ENCODE peak calls at places on chromosomes 16 and 17, in four cellular contexts. V is CD8-positive, alpha-beta memory T cell; H is thoracic aorta; F is thyroid gland. W is an unnamed sample.

GRCh38 chr17:30483159-30483558 is 6.0 kb downstream of the GOSR1 start:
- DNase-seq in V (no peak), F (no peak), H (no peak), W (no peak)

GRCh38 chr16:67528870-67529638 is 425 bp downstream of the RIPOR1 start:
- DNase-seq in F (peak), V (no peak), H (no peak), W (peak)

GRCh38 chr17:29141484-29141835 is 38.7 kb downstream of the MYO18A start:
- DNase-seq in F (no peak), H (no peak), V (no peak), W (no peak)

GRCh38 chr17:50424246-50425000 is 1.6 kb upstream of the ACSF2 start:
- DNase-seq in H (no peak), V (no peak), F (no peak), W (no peak)

GRCh38 chr17:64778367-64779290 is 116.5 kb upstream of the SMURF2 start:
- DNase-seq in V (peak), F (peak), H (no peak), W (peak)

GRCh38 chr16:17166095-17166494 is 304.7 kb downstream of the XYLT1 start:
- DNase-seq in H (no peak), V (no peak), F (no peak), W (no peak)

GRCh38 chr16:3672571-3673041 is 18.1 kb downstream of the DNASE1 start:
- DNase-seq in F (no peak), V (no peak), H (no peak), W (no peak)

GRCh38 chr17:75899767-75900468 is 3.2 kb upstream of the TRIM65 start:
- DNase-seq in H (no peak), V (no peak), F (no peak), W (no peak)

GRCh38 chr16:69240336-69240735 is 53.4 kb downstream of the SNTB2 start:
- DNase-seq in H (no peak), F (no peak), V (no peak), W (no peak)

GRCh38 chr16:25006504-25007055 is 8.6 kb downstream of the ARHGAP17 start:
- DNase-seq in F (no peak), V (no peak), H (no peak), W (no peak)

GRCh38 chr17:17935321-17936271 is 36.6 kb downstream of the TOM1L2 start:
- DNase-seq in H (no peak), V (no peak), F (no peak), W (peak)

GRCh38 chr16:68344252-68344651 is 33.4 kb downstream of the PRMT7 start:
- DNase-seq in V (no peak), H (no peak), F (no peak), W (no peak)

GRCh38 chr17:37327341-37328090 is 48.3 kb upstream of the C17orf78 start:
- DNase-seq in V (no peak), H (no peak), F (no peak), W (no peak)

GRCh38 chr17:57114085-57114673 is 29.1 kb downstream of the AKAP1 start:
- DNase-seq in V (peak), F (peak), H (no peak), W (peak)

GRCh38 chr17:58184308-58184985 is 8.1 kb upstream of the EPX start:
- DNase-seq in V (no peak), F (no peak), H (no peak), W (no peak)

GRCh38 chr16:72021043-72021442 is 12.5 kb downstream of the DHODH start:
- DNase-seq in F (no peak), H (no peak), V (no peak), W (no peak)

W was measured in body of pancreas.